ENCODE peak calls at places on chromosomes 16 and 17, in ten cellular contexts. Q is cardiac muscle cell, E is ascending aorta, A is kidney epithelial cell, F is body of pancreas, M is cardiac fibroblast, T is neural progenitor cell, Y is astrocyte, B is BJ, X is tibial nerve. N is an unnamed sample.
A peak's percentile ranks its signal among the peaks of the same experiment; 100 is the strongest.

GRCh38 chr16:4360538-4361021 is 9.5 kb upstream of the PAM16 start:
- DNase-seq in B (no peak), F (no peak), T (peak; percentile 50), M (no peak), A (no peak), Q (peak; percentile 26), Y (no peak), X (no peak), E (no peak), N (no peak)

GRCh38 chr17:76568771-76569170 is 16.9 kb downstream of the ST6GALNAC2 start:
- DNase-seq in E (no peak), Q (no peak), B (no peak), M (no peak), Y (no peak), X (no peak), F (no peak), A (no peak), T (no peak), N (no peak)

GRCh38 chr17:46192484-46193245 is 564 bp downstream of the KANSL1 start:
- DNase-seq in X (peak; percentile 44), Q (peak; percentile 83), M (peak; percentile 71), B (no peak), A (no peak), F (peak; percentile 72), E (peak; percentile 76), Y (peak; percentile 60), T (peak; percentile 85), N (peak; percentile 23)

GRCh38 chr17:32794533-32795246 is 82.2 kb downstream of the MYO1D start:
- DNase-seq in E (no peak), F (peak; percentile 51), Y (no peak), M (no peak), Q (no peak), T (no peak), A (no peak), X (no peak), B (no peak), N (no peak)

GRCh38 chr16:72537684-72538083 is 365.7 kb upstream of the PMFBP1 start:
- DNase-seq in Y (peak; percentile 71), T (no peak), E (no peak), F (no peak), M (peak; percentile 48), B (no peak), A (no peak), X (no peak), Q (peak; percentile 45), N (no peak)

GRCh38 chr16:62720651-62721050 is 684.4 kb upstream of the CDH8 start:
- DNase-seq in M (no peak), Q (no peak), X (no peak), T (no peak), E (no peak), B (no peak), Y (no peak), F (no peak), A (no peak), N (no peak)

GRCh38 chr16:84194470-84195200 is 3.7 kb downstream of the ADAD2 start:
- DNase-seq in A (no peak), X (no peak), Y (no peak), E (no peak), M (no peak), F (no peak), T (no peak), B (no peak), Q (no peak), N (no peak)

GRCh38 chr16:84340305-84341040 is 27.9 kb upstream of the ATP2C2 start:
- DNase-seq in A (peak; percentile 34), F (no peak), B (no peak), T (no peak), M (no peak), Q (peak; percentile 21), E (no peak), X (no peak), Y (no peak), N (no peak)

GRCh38 chr17:68482576-68483001 is 25.3 kb upstream of the WIPI1 start:
- DNase-seq in B (no peak), A (no peak), T (no peak), Q (no peak), E (no peak), Y (no peak), M (no peak), X (no peak), F (no peak), N (no peak)

GRCh38 chr17:68480885-68481284 is 23.6 kb upstream of the WIPI1 start:
- DNase-seq in Y (no peak), T (no peak), A (no peak), M (no peak), Q (no peak), F (no peak), B (no peak), E (no peak), X (no peak), N (no peak)

GRCh38 chr17:68489919-68490318 is 22.3 kb upstream of the PRKAR1A start:
- DNase-seq in Y (no peak), E (no peak), X (no peak), Q (peak; percentile 43), T (no peak), M (peak; percentile 28), A (no peak), B (no peak), F (no peak), N (no peak)

GRCh38 chr17:68484458-68484857 is 27.2 kb upstream of the WIPI1 start:
- DNase-seq in F (no peak), E (no peak), A (no peak), Y (no peak), Q (no peak), M (no peak), X (no peak), T (no peak), B (no peak), N (no peak)
- TF ChIP-seq CTCF in F (no peak), E (no peak), A (no peak), Y (no peak), Q (no peak), M (no peak), X (no peak), T (no peak), B (no peak), N (no peak)

DNA sequence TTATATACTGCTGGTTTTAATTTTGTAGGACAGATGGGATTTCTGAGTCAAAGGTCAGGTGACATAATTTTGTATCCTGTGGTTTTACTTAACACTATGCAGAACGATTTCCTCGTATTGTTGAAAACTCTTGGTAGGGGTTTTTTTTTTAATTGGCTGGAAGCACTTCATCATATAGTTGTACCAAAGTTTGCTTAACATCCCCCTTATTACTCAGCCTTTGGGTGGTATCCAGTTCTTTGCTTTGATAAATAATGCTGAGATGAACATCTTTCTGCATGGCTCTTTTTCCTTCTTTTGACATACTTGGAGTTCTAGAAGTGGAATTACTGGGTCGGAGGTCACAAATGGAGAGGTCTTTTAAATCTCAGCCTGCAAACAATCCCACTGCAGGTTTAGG is 419.1 kb downstream of the MAF start:
- DNase-seq in F (no peak), Y (no peak), M (peak; percentile 22), E (no peak), Q (peak; percentile 10), T (no peak), X (no peak), B (no peak), A (no peak), N (no peak)
- H3K4me3 ChIP-seq in F (no peak overlapping the region), Y (no peak overlapping the region), M (no peak overlapping the region), E (no peak overlapping the region), Q (no peak overlapping the region), T (no peak overlapping the region), X (no peak overlapping the region), B (no peak overlapping the region), A (no peak overlapping the region), N (no peak overlapping the region)

GRCh38 chr16:14366447-14366846 is 263.6 kb downstream of the PARN start:
- DNase-seq in X (no peak), M (no peak), T (no peak), Y (no peak), Q (no peak), A (no peak), E (no peak), F (no peak), B (no peak), N (no peak)

GRCh38 chr16:14365200-14365851 is 264.7 kb downstream of the PARN start:
- DNase-seq in F (no peak), A (peak; percentile 23), T (no peak), M (no peak), Y (peak; percentile 71), E (no peak), X (no peak), Q (no peak), B (no peak), N (no peak)

GRCh38 chr16:14364112-14364385 is 266.0 kb downstream of the PARN start:
- DNase-seq in Y (no peak), Q (no peak), T (no peak), X (no peak), A (no peak), F (no peak), E (no peak), B (no peak), M (no peak), N (no peak)

GRCh38 chr16:14362774-14363371 is 267.2 kb downstream of the PARN start:
- DNase-seq in M (no peak), X (no peak), Y (peak; percentile 61), A (no peak), Q (no peak), F (no peak), T (no peak), E (no peak), B (peak; percentile 47), N (no peak)

DNA sequence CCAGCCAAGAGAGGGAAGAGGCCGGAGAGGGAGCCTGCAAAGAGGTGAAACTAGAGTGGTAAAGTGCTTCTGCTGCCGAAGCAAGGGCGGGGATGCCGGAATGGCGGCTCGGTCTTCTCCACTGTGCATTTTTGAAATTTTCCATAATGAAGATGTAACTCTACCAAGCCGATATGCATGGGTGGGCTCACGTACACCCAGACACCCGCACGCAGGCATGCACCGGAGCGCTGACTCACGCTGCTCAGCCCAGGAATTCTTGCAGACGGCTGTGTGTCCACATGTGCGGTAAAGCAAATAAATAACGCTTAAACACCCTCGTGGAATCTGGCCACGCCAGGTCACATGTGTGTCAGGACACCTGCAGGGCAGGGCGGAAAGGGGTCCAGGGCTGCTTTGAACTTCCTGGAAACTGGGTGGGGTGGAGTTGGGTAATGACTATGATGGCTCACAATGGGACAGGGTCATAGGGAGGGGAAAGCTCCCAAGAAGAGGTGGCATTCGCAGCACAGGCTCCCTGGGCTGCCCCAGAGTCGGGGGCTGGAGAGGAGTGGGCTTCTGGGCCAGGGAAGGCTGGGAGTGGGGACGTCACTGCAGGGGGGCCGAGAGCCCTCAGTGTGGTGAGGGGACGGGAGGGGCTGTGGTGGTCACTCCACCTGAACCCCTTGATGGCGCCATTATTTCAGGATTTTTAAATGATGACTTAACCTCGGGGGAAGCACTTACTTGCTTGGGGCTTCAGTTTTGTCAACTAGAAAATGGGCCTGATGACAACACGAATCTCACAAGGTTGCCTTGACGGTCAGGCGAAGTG is 265.5 kb downstream of the PARN start:
- DNase-seq in T (peak; percentile 43), E (no peak), Q (peak; percentile 30), B (peak; percentile 88), M (peak; percentile 35), A (peak; percentile 94), F (no peak), X (no peak), Y (peak; percentile 96), N (no peak)
- TF ChIP-seq CTCF in T (peak; percentile 12), E (no peak), Q (no peak), B (no peak), M (no peak), A (no peak), F (no peak), X (no peak), Y (no peak), N (no peak)

GRCh38 chr17:81120695-81121621 is 44.3 kb upstream of the PVALEF start:
- DNase-seq in F (no peak), Q (no peak), M (no peak), A (no peak), Y (no peak), E (no peak), T (no peak), B (no peak), X (no peak), N (no peak)

GRCh38 chr17:81121841-81122733 is 43.2 kb upstream of the PVALEF start:
- DNase-seq in Y (no peak), T (no peak), Q (no peak), X (no peak), M (no peak), A (no peak), B (no peak), F (no peak), E (no peak), N (no peak)

GRCh38 chr17:81118308-81119221 is 46.7 kb upstream of the PVALEF start:
- DNase-seq in X (no peak), E (no peak), Y (no peak), B (no peak), F (no peak), Q (no peak), A (no peak), T (no peak), M (no peak), N (no peak)

GRCh38 chr17:81119223-81120148 is 45.8 kb upstream of the PVALEF start:
- DNase-seq in Y (peak; percentile 87), M (peak; percentile 95), A (peak; percentile 59), F (peak; percentile 70), Q (peak; percentile 97), B (peak; percentile 17), T (peak; percentile 95), E (peak; percentile 84), X (peak; percentile 73), N (peak; percentile 41)

GRCh38 chr17:81120149-81120484 is 45.2 kb upstream of the PVALEF start:
- DNase-seq in T (peak; percentile 32), Y (no peak), Q (no peak), F (no peak), B (no peak), M (no peak), E (no peak), A (no peak), X (no peak), N (no peak)
- H3K4me3 ChIP-seq in T (no peak overlapping the region), Y (no peak overlapping the region), Q (no peak overlapping the region), F (no peak overlapping the region), B (peak overlapping the region; percentile 1), M (no peak overlapping the region), E (no peak overlapping the region), A (no peak overlapping the region), X (no peak overlapping the region), N (no peak overlapping the region)